ENCODE peak calls at places on chromosome 10, in four cellular contexts. One of them, this sample, is unnamed.
A peak's percentile ranks its signal among the peaks of the same experiment; 100 is the strongest.

GRCh38 chr10:83983578-83984255 is 155.6 kb upstream of the GHITM start:
- DNase-seq in LoVo: peak; percentile 49
- DNase-seq in aorta: no peak
- DNase-seq in activated CD4-positive, alpha-beta T cell treated with anti-CD3 and anti-CD28 coated beads, Interleukin-2, amount 10 ng/mL, durations not matched to agents 7 days and 5 days: no peak
- DNase-seq in this sample: no peak

GRCh38 chr10:97327348-97328294 is 6.9 kb downstream of the FRAT2 start:
- DNase-seq in activated CD4-positive, alpha-beta T cell treated with anti-CD3 and anti-CD28 coated beads, Interleukin-2, amount 10 ng/mL, durations not matched to agents 7 days and 5 days: no peak
- DNase-seq in aorta: no peak
- DNase-seq in LoVo: no peak
- DNase-seq in this sample: peak; percentile 34

GRCh38 chr10:970311-971149 is 17.7 kb upstream of the GTPBP4 start:
- DNase-seq in activated CD4-positive, alpha-beta T cell treated with anti-CD3 and anti-CD28 coated beads, Interleukin-2, amount 10 ng/mL, durations not matched to agents 7 days and 5 days: no peak
- DNase-seq in LoVo: no peak
- DNase-seq in aorta: no peak
- DNase-seq in this sample: peak; percentile 27

GRCh38 chr10:13613519-13613918 is 26.8 kb downstream of the PRPF18 start:
- DNase-seq in LoVo: no peak
- DNase-seq in activated CD4-positive, alpha-beta T cell treated with anti-CD3 and anti-CD28 coated beads, Interleukin-2, amount 10 ng/mL, durations not matched to agents 7 days and 5 days: no peak
- DNase-seq in aorta: no peak
- DNase-seq in this sample: no peak

GRCh38 chr10:133087679-133088523 is at the start of gene ADGRA1:
- DNase-seq in LoVo: no peak
- DNase-seq in aorta: no peak
- DNase-seq in activated CD4-positive, alpha-beta T cell treated with anti-CD3 and anti-CD28 coated beads, Interleukin-2, amount 10 ng/mL, durations not matched to agents 7 days and 5 days: no peak
- DNase-seq in this sample: no peak

GRCh38 chr10:52755297-52756062 is 17.1 kb downstream of the MBL2 start:
- DNase-seq in aorta: no peak
- DNase-seq in activated CD4-positive, alpha-beta T cell treated with anti-CD3 and anti-CD28 coated beads, Interleukin-2, amount 10 ng/mL, durations not matched to agents 7 days and 5 days: no peak
- DNase-seq in LoVo: no peak
- DNase-seq in this sample: no peak

GRCh38 chr10:59448616-59449015 is 86.3 kb upstream of the FAM13C start:
- DNase-seq in activated CD4-positive, alpha-beta T cell treated with anti-CD3 and anti-CD28 coated beads, Interleukin-2, amount 10 ng/mL, durations not matched to agents 7 days and 5 days: no peak
- DNase-seq in LoVo: no peak
- DNase-seq in aorta: no peak
- DNase-seq in this sample: no peak

GRCh38 chr10:122504551-122504950 is 43.2 kb downstream of the HTRA1 start:
- DNase-seq in activated CD4-positive, alpha-beta T cell treated with anti-CD3 and anti-CD28 coated beads, Interleukin-2, amount 10 ng/mL, durations not matched to agents 7 days and 5 days: no peak
- DNase-seq in LoVo: peak; percentile 9
- DNase-seq in aorta: peak; percentile 93
- DNase-seq in this sample: peak; percentile 78

GRCh38 chr10:6491841-6492609 is 88.1 kb downstream of the PRKCQ start:
- DNase-seq in aorta: no peak
- DNase-seq in LoVo: no peak
- DNase-seq in activated CD4-positive, alpha-beta T cell treated with anti-CD3 and anti-CD28 coated beads, Interleukin-2, amount 10 ng/mL, durations not matched to agents 7 days and 5 days: no peak
- DNase-seq in this sample: no peak

GRCh38 chr10:35563266-35563891 is 41.8 kb upstream of the GJD4 start:
- DNase-seq in activated CD4-positive, alpha-beta T cell treated with anti-CD3 and anti-CD28 coated beads, Interleukin-2, amount 10 ng/mL, durations not matched to agents 7 days and 5 days: peak; percentile 50
- DNase-seq in LoVo: peak; percentile 72
- DNase-seq in aorta: no peak
- DNase-seq in this sample: peak; percentile 45

GRCh38 chr10:24526085-24526649 is 197.5 kb downstream of the ARHGAP21 start:
- DNase-seq in activated CD4-positive, alpha-beta T cell treated with anti-CD3 and anti-CD28 coated beads, Interleukin-2, amount 10 ng/mL, durations not matched to agents 7 days and 5 days: no peak
- DNase-seq in LoVo: no peak
- DNase-seq in aorta: no peak
- DNase-seq in this sample: no peak

GRCh38 chr10:120403109-120403508 is 53.9 kb upstream of the PLPP4 start:
- DNase-seq in LoVo: no peak
- DNase-seq in aorta: no peak
- DNase-seq in activated CD4-positive, alpha-beta T cell treated with anti-CD3 and anti-CD28 coated beads, Interleukin-2, amount 10 ng/mL, durations not matched to agents 7 days and 5 days: no peak
- DNase-seq in this sample: no peak

GRCh38 chr10:66926841-66927240 is 1.0 kb downstream of the LRRTM3 start:
- DNase-seq in LoVo: no peak
- DNase-seq in activated CD4-positive, alpha-beta T cell treated with anti-CD3 and anti-CD28 coated beads, Interleukin-2, amount 10 ng/mL, durations not matched to agents 7 days and 5 days: no peak
- DNase-seq in aorta: no peak
- DNase-seq in this sample: no peak

GRCh38 chr10:18400911-18401260 is 250.5 kb downstream of the NSUN6 start:
- DNase-seq in activated CD4-positive, alpha-beta T cell treated with anti-CD3 and anti-CD28 coated beads, Interleukin-2, amount 10 ng/mL, durations not matched to agents 7 days and 5 days: no peak
- DNase-seq in LoVo: peak; percentile 24
- DNase-seq in aorta: no peak
- DNase-seq in this sample: peak; percentile 41

GRCh38 chr10:44339218-44339617 is 45.7 kb downstream of the CXCL12 start:
- DNase-seq in LoVo: no peak
- DNase-seq in activated CD4-positive, alpha-beta T cell treated with anti-CD3 and anti-CD28 coated beads, Interleukin-2, amount 10 ng/mL, durations not matched to agents 7 days and 5 days: no peak
- DNase-seq in aorta: no peak
- DNase-seq in this sample: no peak

GRCh38 chr10:119415121-119415520 is 127.4 kb downstream of the RGS10 start:
- DNase-seq in aorta: no peak
- DNase-seq in activated CD4-positive, alpha-beta T cell treated with anti-CD3 and anti-CD28 coated beads, Interleukin-2, amount 10 ng/mL, durations not matched to agents 7 days and 5 days: no peak
- DNase-seq in LoVo: no peak
- DNase-seq in this sample: no peak

GRCh38 chr10:48880016-48880705 is 59.5 kb downstream of the LRRC18 start:
- DNase-seq in aorta: no peak
- DNase-seq in LoVo: no peak
- DNase-seq in activated CD4-positive, alpha-beta T cell treated with anti-CD3 and anti-CD28 coated beads, Interleukin-2, amount 10 ng/mL, durations not matched to agents 7 days and 5 days: no peak
- DNase-seq in this sample: no peak

GRCh38 chr10:103479135-103479534 is at the start of gene CALHM3:
- DNase-seq in LoVo: peak; percentile 83
- DNase-seq in activated CD4-positive, alpha-beta T cell treated with anti-CD3 and anti-CD28 coated beads, Interleukin-2, amount 10 ng/mL, durations not matched to agents 7 days and 5 days: no peak
- DNase-seq in aorta: no peak
- DNase-seq in this sample: no peak

GRCh38 chr10:132685121-132685891 is 100.6 kb downstream of the NKX6-2 start:
- DNase-seq in LoVo: no peak
- DNase-seq in aorta: peak; percentile 55
- DNase-seq in activated CD4-positive, alpha-beta T cell treated with anti-CD3 and anti-CD28 coated beads, Interleukin-2, amount 10 ng/mL, durations not matched to agents 7 days and 5 days: no peak
- DNase-seq in this sample: peak; percentile 43

GRCh38 chr10:15267496-15267895 is 99.0 kb upstream of the NMT2 start:
- DNase-seq in LoVo: no peak
- DNase-seq in aorta: no peak
- DNase-seq in activated CD4-positive, alpha-beta T cell treated with anti-CD3 and anti-CD28 coated beads, Interleukin-2, amount 10 ng/mL, durations not matched to agents 7 days and 5 days: no peak
- DNase-seq in this sample: no peak

GRCh38 chr10:120999868-121000267 is 148.7 kb downstream of the WDR11 start:
- DNase-seq in aorta: no peak
- DNase-seq in activated CD4-positive, alpha-beta T cell treated with anti-CD3 and anti-CD28 coated beads, Interleukin-2, amount 10 ng/mL, durations not matched to agents 7 days and 5 days: no peak
- DNase-seq in LoVo: no peak
- DNase-seq in this sample: no peak

GRCh38 chr10:133440633-133441285 is 13.0 kb upstream of the SCART1 start:
- DNase-seq in aorta: peak; percentile 38
- DNase-seq in LoVo: no peak
- DNase-seq in activated CD4-positive, alpha-beta T cell treated with anti-CD3 and anti-CD28 coated beads, Interleukin-2, amount 10 ng/mL, durations not matched to agents 7 days and 5 days: no peak
- DNase-seq in this sample: no peak

GRCh38 chr10:501596-501995 is 187.9 kb downstream of the DIP2C start:
- DNase-seq in aorta: no peak
- DNase-seq in LoVo: no peak
- DNase-seq in activated CD4-positive, alpha-beta T cell treated with anti-CD3 and anti-CD28 coated beads, Interleukin-2, amount 10 ng/mL, durations not matched to agents 7 days and 5 days: no peak
- DNase-seq in this sample: no peak

GRCh38 chr10:70584941-70585544 is 17.5 kb downstream of the PRF1 start:
- DNase-seq in LoVo: no peak
- DNase-seq in aorta: no peak
- DNase-seq in activated CD4-positive, alpha-beta T cell treated with anti-CD3 and anti-CD28 coated beads, Interleukin-2, amount 10 ng/mL, durations not matched to agents 7 days and 5 days: no peak
- DNase-seq in this sample: no peak

GRCh38 chr10:29023678-29024077 is 265.2 kb upstream of the LYZL1 start:
- DNase-seq in aorta: no peak
- DNase-seq in activated CD4-positive, alpha-beta T cell treated with anti-CD3 and anti-CD28 coated beads, Interleukin-2, amount 10 ng/mL, durations not matched to agents 7 days and 5 days: no peak
- DNase-seq in LoVo: no peak
- DNase-seq in this sample: no peak

GRCh38 chr10:112379635-112380296 is 5.8 kb downstream of the ACSL5 start:
- DNase-seq in aorta: no peak
- DNase-seq in activated CD4-positive, alpha-beta T cell treated with anti-CD3 and anti-CD28 coated beads, Interleukin-2, amount 10 ng/mL, durations not matched to agents 7 days and 5 days: no peak
- DNase-seq in LoVo: peak; percentile 84
- DNase-seq in this sample: no peak

GRCh38 chr10:118867768-118868167 is 113.0 kb upstream of the CACUL1 start:
- DNase-seq in activated CD4-positive, alpha-beta T cell treated with anti-CD3 and anti-CD28 coated beads, Interleukin-2, amount 10 ng/mL, durations not matched to agents 7 days and 5 days: no peak
- DNase-seq in LoVo: no peak
- DNase-seq in aorta: no peak
- DNase-seq in this sample: no peak

GRCh38 chr10:5545426-5545777 is 20.6 kb downstream of the CALML3 start:
- DNase-seq in aorta: no peak
- DNase-seq in LoVo: no peak
- DNase-seq in activated CD4-positive, alpha-beta T cell treated with anti-CD3 and anti-CD28 coated beads, Interleukin-2, amount 10 ng/mL, durations not matched to agents 7 days and 5 days: no peak
- DNase-seq in this sample: no peak